ENCODE peak calls at places on chromosomes 5 and 9, in six cellular contexts. Z is B cell, Y is body of pancreas, G is MM.1S, K is esophagus muscularis mucosa, S is upper lobe of right lung. A is an unnamed sample.

GRCh38 chr9:133484671-133485437 is 6.0 kb upstream of the SLC2A6 start:
- DNase-seq in Z (no peak), Y (peak; percentile 48), G (no peak), K (no peak), S (peak; percentile 61), A (peak; percentile 73)

GRCh38 chr5:78509884-78510769 is 138.4 kb downstream of the LHFPL2 start:
- DNase-seq in Z (peak; percentile 69), Y (peak; percentile 79), G (peak; percentile 68), K (no peak), S (peak; percentile 90), A (peak; percentile 60)

GRCh38 chr5:27947088-27947487 is 908.7 kb upstream of the CDH9 start:
- DNase-seq in Z (no peak), Y (no peak), G (no peak), K (no peak), S (no peak), A (no peak)

GRCh38 chr5:172777381-172778222 is 6.6 kb upstream of the DUSP1 start:
- DNase-seq in Z (peak; percentile 79), Y (peak; percentile 75), G (peak; percentile 92), K (peak; percentile 97), S (peak; percentile 92), A (peak; percentile 95)

GRCh38 chr9:77456829-77457437 is 191.2 kb downstream of the GNA14 start:
- DNase-seq in Z (peak; percentile 68), Y (peak; percentile 91), G (peak; percentile 85), K (peak; percentile 94), S (peak; percentile 87), A (peak; percentile 80)

GRCh38 chr9:138024831-138025291 is 147.3 kb downstream of the CACNA1B start:
- DNase-seq in Z (no peak), Y (no peak), G (no peak), K (peak; percentile 79), S (no peak), A (no peak)

GRCh38 chr5:180600554-180601041 is 9.3 kb upstream of the SCGB3A1 start:
- DNase-seq in Z (peak; percentile 47), Y (no peak), G (no peak), K (no peak), S (peak; percentile 82), A (peak; percentile 0)

GRCh38 chr9:90003046-90003355 is 398.2 kb downstream of the GADD45G start:
- DNase-seq in Z (no peak), Y (no peak), G (no peak), K (no peak), S (no peak), A (no peak)

GRCh38 chr9:99601506-99601905 is 220.2 kb upstream of the NR4A3 start:
- DNase-seq in Z (no peak), Y (no peak), G (no peak), K (peak; percentile 72), S (no peak), A (no peak)

GRCh38 chr9:109476781-109477268 is 21.3 kb downstream of the PTPN3 start:
- DNase-seq in Z (no peak), Y (no peak), G (no peak), K (no peak), S (no peak), A (peak; percentile 46)

GRCh38 chr5:33891731-33892418 is at the start of gene ADAMTS12:
- DNase-seq in Z (no peak), Y (peak; percentile 13), G (no peak), K (no peak), S (peak; percentile 68), A (peak; percentile 14)

GRCh38 chr5:146877178-146877681 is 1.3 kb downstream of the PPP2R2B start:
- DNase-seq in Z (no peak), Y (no peak), G (peak; percentile 50), K (no peak), S (no peak), A (peak; percentile 6)

GRCh38 chr5:160119142-160119904 is at the start of gene PWWP2A:
- DNase-seq in Z (peak; percentile 92), Y (peak; percentile 99), G (peak; percentile 100), K (peak; percentile 100), S (peak; percentile 98), A (peak; percentile 99)

GRCh38 chr9:126206099-126206498 is 120.5 kb upstream of the MVB12B start:
- DNase-seq in Z (no peak), Y (no peak), G (no peak), K (peak; percentile 42), S (no peak), A (no peak)

GRCh38 chr9:127936347-127936852 is 1.3 kb downstream of the DPM2 start:
- DNase-seq in Z (no peak), Y (no peak), G (no peak), K (no peak), S (no peak), A (no peak)

GRCh38 chr9:16871358-16872151 is 1.1 kb upstream of the BNC2 start:
- DNase-seq in Z (peak; percentile 35), Y (peak; percentile 22), G (peak; percentile 57), K (no peak), S (peak; percentile 81), A (peak; percentile 12)

GRCh38 chr9:119963798-119964372 is 594.6 kb upstream of the BRINP1 start:
- DNase-seq in Z (no peak), Y (no peak), G (no peak), K (no peak), S (no peak), A (peak; percentile 45)

GRCh38 chr9:130598188-130598587 is 18.8 kb downstream of the FUBP3 start:
- DNase-seq in Z (no peak), Y (no peak), G (no peak), K (no peak), S (no peak), A (no peak)

GRCh38 chr9:31590091-31590490 is 794.4 kb upstream of the ACO1 start:
- DNase-seq in Z (no peak), Y (no peak), G (no peak), K (no peak), S (no peak), A (no peak)

GRCh38 chr5:68562308-68562707 is 346.8 kb downstream of the PIK3R1 start:
- DNase-seq in Z (no peak), Y (peak; percentile 70), G (no peak), K (no peak), S (no peak), A (no peak)

GRCh38 chr5:116939641-116940040 is 365.0 kb upstream of the SEMA6A start:
- DNase-seq in Z (no peak), Y (no peak), G (no peak), K (no peak), S (no peak), A (no peak)

GRCh38 chr9:82763631-82764030 is 299.3 kb downstream of the RASEF start:
- DNase-seq in Z (no peak), Y (no peak), G (no peak), K (no peak), S (no peak), A (no peak)

GRCh38 chr5:168059111-168059510 is 232.3 kb upstream of the WWC1 start:
- DNase-seq in Z (no peak), Y (no peak), G (no peak), K (no peak), S (no peak), A (no peak)

GRCh38 chr5:159022178-159022556 is 77.5 kb downstream of the EBF1 start:
- DNase-seq in Z (no peak), Y (peak; percentile 17), G (no peak), K (no peak), S (no peak), A (no peak)

GRCh38 chr5:127412698-127413097 is 104.7 kb upstream of the PRRC1 start:
- DNase-seq in Z (no peak), Y (no peak), G (no peak), K (no peak), S (no peak), A (no peak)

GRCh38 chr9:5265939-5266338 is 34.7 kb downstream of the INSL4 start:
- DNase-seq in Z (no peak), Y (no peak), G (no peak), K (no peak), S (no peak), A (no peak)
- TF ChIP-seq CTCF in Z (no peak), Y (no peak), G (peak; percentile 19), K (no peak), S (no peak), A (no peak)

GRCh38 chr5:115166744-115167393 is 2.8 kb downstream of the TRIM36 start:
- DNase-seq in Z (no peak), Y (no peak), G (no peak), K (no peak), S (no peak), A (no peak)

GRCh38 chr5:115170128-115170923 is 618 bp upstream of the TRIM36 start:
- DNase-seq in Z (no peak), Y (peak; percentile 37), G (peak; percentile 41), K (no peak), S (no peak), A (no peak)

GRCh38 chr5:115170924-115171510 is 1.3 kb upstream of the TRIM36 start:
- DNase-seq in Z (no peak), Y (no peak), G (no peak), K (no peak), S (no peak), A (no peak)

GRCh38 chr5:115168829-115169391 is 798 bp downstream of the TRIM36 start:
- DNase-seq in Z (no peak), Y (peak; percentile 29), G (peak; percentile 60), K (no peak), S (peak; percentile 73), A (peak; percentile 30)

DNA sequence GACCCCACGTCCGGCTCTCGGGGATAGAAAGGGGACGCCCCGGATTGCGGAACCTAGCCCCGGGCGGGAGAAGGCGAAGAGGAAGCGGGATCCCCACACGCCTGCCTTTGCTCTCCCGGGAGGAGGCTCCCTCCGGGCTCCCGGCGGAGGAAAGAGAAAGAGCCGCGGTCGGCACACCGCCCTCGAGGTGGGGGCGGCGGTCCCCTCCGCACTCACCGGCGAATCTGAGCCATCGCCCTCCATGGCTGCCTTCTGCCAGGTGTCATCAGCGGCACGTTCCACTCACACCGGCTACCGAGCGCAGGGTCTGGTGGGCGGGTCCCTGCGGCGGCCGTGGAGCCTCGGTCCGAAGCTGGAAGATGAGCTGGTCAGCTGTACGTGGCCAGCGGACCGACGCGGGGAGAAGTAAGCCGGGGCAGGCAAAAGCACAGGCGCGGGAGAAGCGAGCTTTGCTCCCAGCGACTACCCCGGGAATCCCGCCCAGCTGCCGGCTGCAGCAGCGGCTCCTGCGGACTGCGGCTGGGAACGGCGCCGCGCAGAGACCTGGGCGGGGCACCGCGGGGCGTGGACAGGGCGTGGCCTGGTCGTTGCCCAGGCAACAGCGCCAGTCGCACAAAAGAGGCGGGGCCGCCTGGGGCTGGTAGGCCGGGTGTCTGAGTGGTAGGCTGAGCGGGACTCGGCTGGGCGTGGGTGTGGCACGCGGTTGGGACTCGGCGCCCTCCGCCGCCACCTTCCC is at the start of gene TRIM36:
- DNase-seq in Z (peak; percentile 89), Y (peak; percentile 97), G (peak; percentile 94), K (peak; percentile 96), S (peak; percentile 98), A (peak; percentile 99)
- TF ChIP-seq CTCF in Z (no peak), Y (no peak), G (peak; percentile 27), K (peak; percentile 20), S (peak; percentile 39), A (no peak)

DNA sequence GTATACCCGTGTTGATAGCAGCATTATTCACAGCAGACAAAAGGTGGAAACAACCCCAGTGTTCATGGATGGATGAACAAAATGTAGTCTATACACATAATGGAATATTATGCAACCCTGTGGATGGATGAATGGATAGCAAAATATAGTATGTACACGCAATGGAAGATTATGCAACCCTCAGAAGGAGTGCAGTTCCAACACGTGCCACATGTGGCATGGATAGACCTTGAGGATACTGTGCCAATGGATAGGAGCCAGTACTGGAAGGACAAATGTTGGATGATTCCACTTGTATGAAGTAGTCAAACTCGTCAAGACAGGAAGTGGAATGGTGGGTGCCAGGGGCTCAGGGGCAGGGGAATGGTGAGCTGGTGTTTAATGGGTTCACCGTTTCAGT is 44.9 kb downstream of the PLEKHG4B start:
- DNase-seq in Z (no peak), Y (no peak), G (no peak), K (peak; percentile 90), S (no peak), A (no peak)
- TF ChIP-seq CTCF in Z (no peak), Y (no peak), G (no peak), K (no peak), S (no peak), A (no peak)

GRCh38 chr5:140107312-140108092 is 6.4 kb upstream of the PURA start:
- DNase-seq in Z (peak; percentile 97), Y (peak; percentile 95), G (peak; percentile 95), K (peak; percentile 96), S (peak; percentile 98), A (peak; percentile 96)
- TF ChIP-seq CTCF in Z (peak; percentile 43), Y (no peak), G (peak; percentile 14), K (peak; percentile 22), S (peak; percentile 36), A (peak; percentile 21)

A was measured in Calu3.